ENCODE peak calls at places on chromosomes 13 and 19, in five cellular contexts. U, R, F, X and T are unnamed samples.

GRCh38 chr19:39372047-39372802 is 18.7 kb downstream of the PAF1 start:
- DNase-seq in U (no peak), R (peak; percentile 70), F (no peak), X (peak; percentile 72), T (no peak)

GRCh38 chr13:99975626-99976025 is 4.1 kb upstream of the ZIC5 start:
- DNase-seq in U (peak; percentile 20), R (no peak), F (no peak), X (no peak), T (no peak)

GRCh38 chr19:29006057-29006735 is 206.8 kb downstream of the UQCRFS1 start:
- DNase-seq in U (no peak), R (no peak), F (no peak), X (no peak), T (no peak)

GRCh38 chr13:20570540-20570939 is 3.6 kb downstream of the IFT88 start:
- DNase-seq in U (no peak), R (no peak), F (no peak), X (no peak), T (no peak)

GRCh38 chr13:112961457-112962369 is 7.3 kb upstream of the MCF2L start:
- DNase-seq in U (no peak), R (no peak), F (no peak), X (no peak), T (no peak)

GRCh38 chr13:98372886-98373285 is 195.8 kb upstream of the RNF113B start:
- DNase-seq in U (no peak), R (no peak), F (no peak), X (no peak), T (no peak)

GRCh38 chr13:29937836-29938235 is 87.4 kb upstream of the UBL3 start:
- DNase-seq in U (no peak), R (no peak), F (no peak), X (no peak), T (peak; percentile 28)

GRCh38 chr19:43640424-43640757 is 741 bp upstream of the CADM4 start:
- DNase-seq in U (no peak), R (no peak), F (no peak), X (no peak), T (no peak)

GRCh38 chr19:36528194-36528920 is at the start of gene ZNF260:
- DNase-seq in U (peak; percentile 98), R (peak; percentile 99), F (peak; percentile 94), X (peak; percentile 89), T (peak; percentile 77)

GRCh38 chr13:44397766-44398223 is 24.2 kb downstream of the SERP2 start:
- DNase-seq in U (peak; percentile 10), R (no peak), F (peak; percentile 32), X (no peak), T (no peak)

GRCh38 chr19:43532571-43532961 is 422 bp upstream of the ZNF575 start:
- DNase-seq in U (no peak), R (peak; percentile 62), F (peak; percentile 32), X (peak; percentile 19), T (no peak)

GRCh38 chr19:7327802-7328201 is 20.9 kb upstream of the ARHGEF18 start:
- DNase-seq in U (no peak), R (no peak), F (no peak), X (no peak), T (no peak)
- H3K4me1 ChIP-seq in U (no peaks in the 10 kb centered on the region), R (peaks cover under 1% of the 10 kb centered on the region), F (no peaks in the 10 kb centered on the region), X (peaks cover 1% of the 10 kb centered on the region), T (no peaks in the 10 kb centered on the region)

GRCh38 chr13:46665630-46666482 is 112.9 kb downstream of the LRCH1 start:
- DNase-seq in U (no peak), R (no peak), F (no peak), X (no peak), T (no peak)

GRCh38 chr13:46667687-46668281 is 114.8 kb downstream of the LRCH1 start:
- DNase-seq in U (no peak), R (no peak), F (no peak), X (no peak), T (no peak)

GRCh38 chr13:46668302-46668720 is 115.3 kb downstream of the LRCH1 start:
- DNase-seq in U (no peak), R (peak; percentile 36), F (no peak), X (no peak), T (no peak)

GRCh38 chr13:46665243-46665629 is 112.3 kb downstream of the LRCH1 start:
- DNase-seq in U (no peak), R (no peak), F (no peak), X (no peak), T (no peak)

DNA sequence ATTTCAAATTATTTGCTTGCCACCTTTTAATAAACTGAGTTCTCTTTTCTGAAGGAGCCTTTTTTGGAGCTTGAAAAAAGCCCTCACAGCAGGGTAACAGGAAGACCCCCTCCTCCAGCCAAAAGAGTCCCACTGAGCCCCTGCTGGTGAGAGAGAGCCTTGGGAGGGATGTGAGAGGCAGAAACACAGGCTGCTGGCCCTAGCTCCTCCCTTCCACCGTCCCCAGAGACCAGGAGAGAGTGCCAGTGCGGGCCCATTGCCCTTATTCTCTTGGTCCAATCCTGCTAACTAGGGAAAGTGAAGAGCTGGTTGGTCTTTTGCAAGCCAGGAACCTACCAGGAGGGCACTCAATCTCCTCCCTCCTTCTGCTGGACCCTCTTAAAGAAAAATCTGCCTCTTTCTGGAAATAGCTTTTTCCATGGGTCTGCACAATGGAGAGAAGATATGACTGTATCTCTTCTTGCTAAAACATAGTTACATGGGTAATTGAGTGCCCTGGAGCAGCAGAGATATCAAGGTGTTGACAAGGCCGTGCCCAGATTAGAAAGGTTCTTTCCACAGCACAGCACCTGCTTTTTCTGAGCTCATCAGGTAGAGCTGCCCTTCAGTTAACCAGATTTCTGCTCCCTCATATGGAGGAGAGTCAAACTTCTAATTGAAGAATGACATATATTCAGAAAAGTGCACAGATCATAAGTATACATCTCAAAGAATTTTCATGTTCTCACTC is 113.9 kb downstream of the LRCH1 start:
- DNase-seq in U (peak; percentile 63), R (peak; percentile 45), F (peak; percentile 59), X (no peak), T (no peak)
- H3K4me1 ChIP-seq in U (peaks cover 37% of the 10 kb centered on the region), R (peaks cover 60% of the 10 kb centered on the region), F (peaks cover 38% of the 10 kb centered on the region), X (peaks cover 57% of the 10 kb centered on the region), T (peaks cover 25% of the 10 kb centered on the region)

DNA sequence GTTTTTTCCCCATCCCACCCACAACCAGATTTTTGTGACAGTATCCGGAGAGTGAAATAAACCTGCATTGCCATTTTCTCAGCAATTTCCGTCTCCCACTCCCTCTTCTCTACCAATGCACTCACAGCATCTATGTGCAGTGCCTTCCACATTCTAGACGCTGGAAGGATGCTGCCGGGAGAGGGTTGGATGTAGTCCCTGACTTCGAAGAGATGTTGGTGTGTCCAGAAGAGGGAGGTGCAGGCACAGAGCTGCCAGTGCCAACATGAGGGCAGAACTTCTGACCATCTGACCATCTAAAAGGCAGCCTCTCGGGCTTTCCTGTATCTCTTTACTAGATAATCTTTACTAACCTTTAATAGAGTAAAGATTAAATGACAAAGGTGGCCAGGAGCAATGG is 64.0 kb downstream of the KCTD15 start:
- DNase-seq in U (no peak), R (no peak), F (no peak), X (no peak), T (no peak)
- H3K4me1 ChIP-seq in U (no peaks in the 10 kb centered on the region), R (no peaks in the 10 kb centered on the region), F (no peaks in the 10 kb centered on the region), X (no peaks in the 10 kb centered on the region), T (no peaks in the 10 kb centered on the region)

GRCh38 chr19:17843428-17843827 is 4.4 kb downstream of the JAK3 start:
- DNase-seq in U (no peak), R (no peak), F (no peak), X (no peak), T (no peak)

GRCh38 chr19:17843908-17844490 is 3.8 kb downstream of the JAK3 start:
- DNase-seq in U (no peak), R (no peak), F (no peak), X (no peak), T (no peak)

GRCh38 chr19:17847538-17848366 is at the start of gene JAK3:
- DNase-seq in U (peak; percentile 94), R (peak; percentile 79), F (peak; percentile 79), X (no peak), T (peak; percentile 83)

GRCh38 chr19:17848598-17849292 is 963 bp upstream of the JAK3 start:
- DNase-seq in U (peak; percentile 5), R (no peak), F (no peak), X (no peak), T (no peak)

GRCh38 chr19:17846146-17846545 is 1.6 kb downstream of the JAK3 start:
- DNase-seq in U (no peak), R (no peak), F (no peak), X (no peak), T (peak; percentile 27)
- H3K4me1 ChIP-seq in U (peaks cover 3% of the 10 kb centered on the region), R (peaks cover 3% of the 10 kb centered on the region), F (peaks cover 4% of the 10 kb centered on the region), X (peaks cover 30% of the 10 kb centered on the region), T (peaks cover 71% of the 10 kb centered on the region)

DNA sequence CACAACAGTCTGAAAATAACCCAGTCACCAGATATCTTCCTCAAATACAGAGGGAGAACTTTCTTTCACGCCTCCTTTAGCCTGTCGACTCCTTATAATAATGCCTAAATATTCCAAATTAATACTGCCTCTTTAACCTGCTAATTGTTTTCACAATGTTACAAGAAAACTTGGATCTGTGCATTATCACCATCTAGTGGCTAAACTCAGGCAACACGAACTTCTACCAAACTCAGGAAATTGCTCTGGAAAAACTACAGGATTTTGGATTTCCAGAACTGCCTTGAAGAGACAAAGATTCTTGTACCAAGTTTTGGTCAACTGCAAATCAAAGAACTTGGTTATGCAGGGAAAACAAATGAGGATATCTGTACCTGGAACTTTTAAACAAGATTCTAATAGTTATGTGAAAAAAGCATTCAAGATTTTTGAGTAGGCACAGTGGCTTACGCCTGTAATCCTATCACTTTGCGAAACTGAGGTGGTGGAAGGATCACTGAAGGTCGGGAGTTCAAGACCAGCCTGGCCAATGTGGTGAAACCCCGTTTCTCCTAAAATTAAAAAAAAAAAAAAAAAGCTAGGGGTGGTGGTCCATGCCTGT is 10.8 kb downstream of the CLN5 start:
- DNase-seq in U (peak; percentile 40), R (no peak), F (no peak), X (no peak), T (no peak)
- H3K4me1 ChIP-seq in U (no peaks in the 10 kb centered on the region), R (peaks cover 9% of the 10 kb centered on the region), F (peaks cover 3% of the 10 kb centered on the region), X (peaks cover 81% of the 10 kb centered on the region), T (peaks cover 23% of the 10 kb centered on the region)

GRCh38 chr13:33125821-33126570 is 109.8 kb downstream of the KL start:
- DNase-seq in U (peak; percentile 19), R (peak; percentile 41), F (peak; percentile 59), X (peak; percentile 53), T (no peak)
- H3K4me1 ChIP-seq in U (peaks cover 7% of the 10 kb centered on the region), R (peaks cover 66% of the 10 kb centered on the region), F (peaks cover 14% of the 10 kb centered on the region), X (peaks cover 88% of the 10 kb centered on the region), T (no peaks in the 10 kb centered on the region)

GRCh38 chr19:15296353-15296752 is 36.0 kb downstream of the BRD4 start:
- DNase-seq in U (no peak), R (peak; percentile 34), F (no peak), X (no peak), T (no peak)
- H3K4me1 ChIP-seq in U (peaks cover 33% of the 10 kb centered on the region), R (peaks cover 77% of the 10 kb centered on the region), F (peaks cover 43% of the 10 kb centered on the region), X (peaks cover 99% of the 10 kb centered on the region), T (peaks cover 89% of the 10 kb centered on the region)

GRCh38 chr19:46892252-46893179 is 31.7 kb downstream of the ARHGAP35 start:
- DNase-seq in U (no peak), R (no peak), F (no peak), X (no peak), T (no peak)
- H3K4me1 ChIP-seq in U (no peaks in the 10 kb centered on the region), R (peaks cover 26% of the 10 kb centered on the region), F (peaks cover 7% of the 10 kb centered on the region), X (peaks cover 29% of the 10 kb centered on the region), T (no peaks in the 10 kb centered on the region)